ENCODE peak calls at places on chromosomes 7 and 10, in four cellular contexts. B is HepG2, G is GM12878, L is K562. V is an unnamed sample.

GRCh38 chr7:128247640-128248194 is 6.6 kb downstream of the LEP start:
- DNase-seq in B (no peak), L (no peak), G (no peak), V (no peak)

GRCh38 chr7:131466735-131467365 is 89.6 kb downstream of the PODXL start:
- DNase-seq in G (no peak), B (no peak), L (no peak), V (no peak)

GRCh38 chr10:36366843-36367242 is 724.7 kb upstream of the FZD8 start:
- DNase-seq in G (no peak), B (no peak), L (no peak), V (no peak)

GRCh38 chr7:49294611-49295010 is 370.3 kb downstream of the CDC14C start:
- DNase-seq in B (no peak), G (no peak), L (no peak), V (no peak)

GRCh38 chr10:79014796-79015195 is 54.0 kb upstream of the ZMIZ1 start:
- DNase-seq in B (no peak), G (no peak), L (no peak), V (no peak)

GRCh38 chr10:86520871-86521619 is 547 bp downstream of the WAPL start:
- DNase-seq in L (peak), B (peak), G (no peak), V (peak)

GRCh38 chr7:149284343-149284742 is 22.3 kb downstream of the ZNF783 start:
- DNase-seq in G (no peak), B (no peak), L (no peak), V (no peak)

GRCh38 chr7:155377837-155378579 is 79.9 kb upstream of the EN2 start:
- DNase-seq in L (no peak), B (no peak), G (no peak), V (peak)

GRCh38 chr10:30827531-30828120 is 198.1 kb upstream of the LYZL2 start:
- DNase-seq in B (no peak), L (no peak), G (no peak), V (no peak)

GRCh38 chr10:36608866-36609265 is 516.5 kb upstream of the ANKRD30A start:
- DNase-seq in L (no peak), B (no peak), G (no peak), V (no peak)

GRCh38 chr10:97631098-97631497 is 2.2 kb downstream of the MORN4 start:
- DNase-seq in G (no peak), L (no peak), B (no peak), V (no peak)
- TF ChIP-seq HDAC6 in G (no peak), L (no peak), B (no peak), V (no peak)

GRCh38 chr7:123820864-123821263 is 24.1 kb upstream of the HYAL4 start:
- DNase-seq in L (no peak), G (no peak), B (no peak), V (no peak)

GRCh38 chr7:123819001-123819400 is 26.0 kb upstream of the HYAL4 start:
- DNase-seq in G (no peak), L (no peak), B (no peak), V (no peak)

GRCh38 chr7:123821320-123821719 is 23.6 kb upstream of the HYAL4 start:
- DNase-seq in G (no peak), B (no peak), L (no peak), V (no peak)

GRCh38 chr7:123811056-123811455 is 33.9 kb upstream of the HYAL4 start:
- DNase-seq in B (no peak), G (no peak), L (no peak), V (no peak)

GRCh38 chr7:123816916-123817315 is 28.1 kb upstream of the HYAL4 start:
- DNase-seq in G (no peak), B (no peak), L (no peak), V (no peak)
- TF ChIP-seq HDAC6 in G (no peak), B (no peak), L (no peak), V (no peak)

GRCh38 chr10:77592946-77593636 is 44.5 kb downstream of the KCNMA1 start:
- DNase-seq in G (no peak), L (no peak), B (no peak), V (no peak)

GRCh38 chr10:77592510-77592909 is 45.1 kb downstream of the KCNMA1 start:
- DNase-seq in L (no peak), B (no peak), G (no peak), V (no peak)

GRCh38 chr10:77590344-77591237 is 47.0 kb downstream of the KCNMA1 start:
- DNase-seq in B (no peak), G (no peak), L (no peak), V (no peak)

GRCh38 chr10:77588886-77589285 is 48.7 kb downstream of the KCNMA1 start:
- DNase-seq in G (no peak), B (no peak), L (no peak), V (no peak)

DNA sequence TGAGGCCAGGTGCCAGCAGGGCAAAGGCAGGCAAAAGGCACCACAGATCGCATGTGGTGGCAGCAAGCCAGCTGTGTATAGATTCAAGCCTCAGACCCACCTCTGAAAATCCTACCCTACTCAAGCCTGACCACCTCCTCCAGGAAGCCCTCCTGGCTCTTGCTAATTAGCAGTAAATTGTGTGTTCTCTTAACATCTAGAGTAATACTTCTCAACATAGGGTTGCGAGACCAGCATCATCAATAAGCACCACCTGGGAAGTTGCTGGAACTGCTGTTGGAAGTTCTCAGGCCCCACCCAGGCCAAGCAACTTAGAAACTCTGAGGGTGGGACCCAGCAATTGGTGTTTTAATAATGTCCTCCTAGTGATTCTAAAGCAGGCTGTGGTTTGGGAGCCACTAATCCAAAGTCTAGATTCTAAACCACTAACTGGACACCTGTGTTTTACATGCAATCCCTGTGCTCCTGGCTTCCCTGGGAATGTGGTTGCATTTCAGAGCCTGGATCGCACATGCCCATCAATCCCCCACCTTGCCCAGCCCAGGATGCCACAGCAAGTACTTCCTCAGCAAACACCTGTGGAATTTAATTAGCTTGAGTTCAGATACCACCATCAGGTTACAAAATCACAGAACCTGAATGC is 46.2 kb downstream of the KCNMA1 start:
- DNase-seq in L (no peak), B (no peak), G (no peak), V (no peak)
- TF ChIP-seq HDAC6 in L (no peak), B (no peak), G (no peak), V (no peak)

GRCh38 chr7:96949766-96950165 is 55.6 kb upstream of the DLX6 start:
- DNase-seq in B (peak), G (no peak), L (no peak), V (no peak)

GRCh38 chr7:96953676-96954513 is 51.5 kb upstream of the DLX6 start:
- DNase-seq in G (no peak), L (no peak), B (no peak), V (no peak)

GRCh38 chr7:96952974-96953391 is 52.4 kb upstream of the DLX6 start:
- DNase-seq in L (no peak), G (no peak), B (no peak), V (no peak)
- TF ChIP-seq HDAC6 in L (no peak), G (no peak), B (no peak), V (no peak)

GRCh38 chr10:132910186-132910880 is 32.0 kb downstream of the CFAP46 start:
- DNase-seq in B (no peak), G (no peak), L (no peak), V (no peak)
- TF ChIP-seq HDAC6 in B (no peak), G (no peak), L (no peak), V (no peak)

DNA sequence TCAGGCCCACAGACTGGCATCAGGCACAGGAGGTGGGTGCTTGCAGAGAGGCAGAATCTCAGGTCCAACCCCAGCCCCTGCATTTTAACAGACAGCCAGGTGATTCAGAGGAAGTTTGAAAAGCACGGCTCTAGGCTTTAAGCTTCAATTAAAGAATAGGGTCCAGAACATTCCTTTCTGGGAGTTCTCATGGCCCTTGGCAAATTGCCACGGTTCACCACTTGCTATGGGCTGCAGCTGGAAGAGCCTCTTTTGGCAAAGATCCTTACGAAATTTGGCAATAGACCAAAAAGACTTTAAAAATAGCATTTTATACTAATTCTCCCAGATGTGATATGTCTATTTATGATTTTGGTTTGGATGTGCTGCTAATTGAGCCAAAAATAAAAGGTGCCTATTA is 148.2 kb downstream of the ITGA8 start:
- DNase-seq in G (no peak), B (no peak), L (no peak), V (no peak)
- TF ChIP-seq HDAC6 in G (no peak), B (no peak), L (no peak), V (no peak)

GRCh38 chr10:87845624-87846377 is 17.5 kb downstream of the KLLN start:
- DNase-seq in B (no peak), L (no peak), G (no peak), V (no peak)
- TF ChIP-seq HDAC6 in B (no peak), L (no peak), G (no peak), V (no peak)

GRCh38 chr10:13140627-13141190 is 20.6 kb upstream of the MCM10 start:
- DNase-seq in G (no peak), L (no peak), B (no peak), V (no peak)

GRCh38 chr10:13143761-13144160 is 17.6 kb upstream of the MCM10 start:
- DNase-seq in B (no peak), G (no peak), L (no peak), V (no peak)

GRCh38 chr10:13152286-13152685 is 9.1 kb upstream of the MCM10 start:
- DNase-seq in G (no peak), L (no peak), B (no peak), V (no peak)

GRCh38 chr10:13144814-13145213 is 16.5 kb upstream of the MCM10 start:
- DNase-seq in L (no peak), G (no peak), B (no peak), V (no peak)

GRCh38 chr10:13146383-13146782 is 15.0 kb upstream of the MCM10 start:
- DNase-seq in B (no peak), L (no peak), G (no peak), V (no peak)
- TF ChIP-seq HDAC6 in B (no peak), L (no peak), G (no peak), V (no peak)

GRCh38 chr7:96314402-96315108 is 7.3 kb downstream of the SLC25A13 start:
- DNase-seq in G (no peak), L (no peak), B (no peak), V (no peak)
- TF ChIP-seq HDAC6 in G (no peak), L (no peak), B (no peak), V (no peak)

DNA sequence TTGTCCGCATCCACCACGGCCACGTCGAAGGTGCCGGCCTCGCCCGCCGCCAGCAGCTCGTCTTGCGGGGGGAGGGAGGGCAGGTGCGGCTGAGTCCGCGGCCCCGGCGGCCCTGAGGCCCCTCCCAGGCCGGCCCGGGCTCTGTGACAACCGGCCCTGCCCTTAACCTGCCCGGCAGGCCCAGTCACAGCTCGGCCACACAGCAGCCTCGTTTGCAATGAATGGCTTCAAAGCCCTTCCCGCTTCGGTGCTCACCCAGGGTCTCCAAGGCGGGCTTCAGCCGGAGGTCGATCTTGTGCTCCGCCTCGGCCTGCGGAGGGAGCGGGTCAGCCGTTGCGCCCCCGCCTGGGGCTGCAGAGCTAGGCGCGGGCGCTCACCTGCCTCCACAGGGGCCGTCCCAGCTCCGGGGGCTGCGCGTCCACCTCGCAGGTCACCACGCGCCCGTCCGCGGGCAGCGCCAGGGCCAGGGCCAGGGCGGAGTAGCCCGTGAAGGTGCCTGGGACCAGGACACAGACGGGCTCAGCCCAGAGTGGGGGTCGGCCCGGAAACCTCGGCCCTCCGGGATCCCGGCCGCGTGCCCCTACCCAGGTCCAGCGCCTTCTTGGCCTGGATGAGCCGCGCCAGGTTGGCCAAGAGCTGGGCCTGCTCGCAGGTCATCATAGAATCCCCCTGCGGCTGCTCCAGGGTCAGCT is 928 bp downstream of the COMTD1 start:
- DNase-seq in L (peak), G (no peak), B (no peak), V (peak)
- TF ChIP-seq HDAC6 in L (no peak), G (no peak), B (no peak), V (no peak)

V was measured in H1.